ENCODE peak calls at places on chromosomes 4 and X, in seven cellular contexts. H is breast epithelium, Z is A549, O is Peyer's patch, B is lower leg skin, I is ovary, L is uterus. W is an unnamed sample.

GRCh38 chr4:152197211-152197610 is 338.7 kb downstream of the FBXW7 start:
- DNase-seq in H (no peak), Z (no peak), O (no peak), B (no peak), I (no peak), L (no peak), W (no peak)

GRCh38 chr4:57055873-57056272 is 54.3 kb downstream of the IGFBP7 start:
- DNase-seq in H (no peak), Z (no peak), O (no peak), B (no peak), I (no peak), L (no peak), W (no peak)

GRCh38 chrX:20437678-20438077 is 171.0 kb upstream of the RPS6KA3 start:
- DNase-seq in H (no peak), Z (no peak), O (no peak), B (no peak), I (no peak), L (no peak), W (no peak)

GRCh38 chr4:93384897-93385296 is 443.7 kb upstream of the ATOH1 start:
- DNase-seq in H (no peak), Z (no peak), O (no peak), B (no peak), I (no peak), L (no peak), W (no peak)

GRCh38 chr4:121277194-121278105 is 103.4 kb downstream of the QRFPR start:
- DNase-seq in H (no peak), Z (no peak), O (no peak), B (no peak), I (no peak), L (no peak), W (peak)

GRCh38 chr4:11336435-11336834 is 92.3 kb downstream of the HS3ST1 start:
- DNase-seq in H (no peak), Z (no peak), O (no peak), B (no peak), I (no peak), L (no peak), W (no peak)

GRCh38 chrX:14899607-14900006 is 26.4 kb downstream of the MOSPD2 start:
- DNase-seq in H (no peak), Z (peak), O (no peak), B (no peak), I (no peak), L (no peak), W (peak)

GRCh38 chr4:47219586-47219985 is 188.2 kb downstream of the GABRB1 start:
- DNase-seq in H (no peak), Z (no peak), O (no peak), B (no peak), I (no peak), L (no peak), W (no peak)

GRCh38 chrX:150513564-150513963 is 54.9 kb upstream of the MTM1 start:
- DNase-seq in H (no peak), Z (no peak), O (no peak), B (no peak), I (no peak), L (no peak), W (no peak)

GRCh38 chr4:140239311-140239710 is 85.3 kb upstream of the MAML3 start:
- DNase-seq in H (no peak), Z (no peak), O (no peak), B (no peak), I (no peak), L (no peak), W (no peak)

GRCh38 chr4:157674699-157675098 is 454.2 kb downstream of the GRIA2 start:
- DNase-seq in H (no peak), Z (no peak), O (no peak), B (no peak), I (no peak), L (no peak), W (no peak)

GRCh38 chrX:150157291-150157690 is 205.8 kb upstream of the MAMLD1 start:
- DNase-seq in H (no peak), Z (no peak), O (no peak), B (no peak), I (no peak), L (no peak), W (no peak)

GRCh38 chrX:11965436-11965835 is 172.8 kb upstream of the FRMPD4 start:
- DNase-seq in H (no peak), Z (no peak), O (no peak), B (no peak), I (no peak), L (no peak), W (no peak)

GRCh38 chrX:28058906-28059305 is 77.7 kb upstream of the DCAF8L1 start:
- DNase-seq in H (no peak), Z (no peak), O (no peak), B (no peak), I (no peak), L (no peak), W (no peak)

GRCh38 chr4:142817442-142817841 is 28.7 kb downstream of the INPP4B start:
- DNase-seq in H (no peak), Z (no peak), O (no peak), B (no peak), I (no peak), L (no peak), W (peak)

GRCh38 chrX:109629310-109629709 is 4.3 kb upstream of the KCNE5 start:
- DNase-seq in H (no peak), Z (no peak), O (no peak), B (no peak), I (no peak), L (no peak), W (no peak)

GRCh38 chr4:47577779-47578553 is 92.9 kb downstream of the ATP10D start:
- DNase-seq in H (no peak), Z (no peak), O (no peak), B (no peak), I (no peak), L (peak), W (no peak)

GRCh38 chr4:8735236-8736082 is 136.2 kb downstream of the HMX1 start:
- DNase-seq in H (no peak), Z (no peak), O (no peak), B (peak), I (no peak), L (no peak), W (no peak)

GRCh38 chr4:61374612-61374920 is 174.4 kb downstream of the ADGRL3 start:
- DNase-seq in H (no peak), Z (no peak), O (no peak), B (no peak), I (no peak), L (no peak), W (no peak)

GRCh38 chr4:115058533-115058932 is 54.9 kb downstream of the NDST4 start:
- DNase-seq in H (no peak), Z (no peak), O (no peak), B (no peak), I (no peak), L (no peak), W (no peak)

GRCh38 chr4:48604527-48604926 is 114.5 kb downstream of the ZAR1 start:
- DNase-seq in H (no peak), Z (no peak), O (no peak), B (no peak), I (no peak), L (no peak), W (no peak)

GRCh38 chrX:12997898-12998687 is 23.2 kb downstream of the TMSB4X start:
- DNase-seq in H (no peak), Z (no peak), O (no peak), B (no peak), I (no peak), L (no peak), W (no peak)

GRCh38 chr4:25509656-25510055 is 132.6 kb downstream of the ANAPC4 start:
- DNase-seq in H (no peak), Z (no peak), O (no peak), B (no peak), I (no peak), L (no peak), W (no peak)

GRCh38 chr4:6198278-6198677 is 2.1 kb downstream of the JAKMIP1 start:
- DNase-seq in H (no peak), Z (no peak), O (no peak), B (peak), I (no peak), L (no peak), W (no peak)

GRCh38 chr4:98745372-98745771 is 87.0 kb upstream of the TSPAN5 start:
- DNase-seq in H (no peak), Z (no peak), O (no peak), B (no peak), I (no peak), L (no peak), W (no peak)

GRCh38 chr4:31573554-31573953 is 853.4 kb downstream of the PCDH7 start:
- DNase-seq in H (no peak), Z (no peak), O (no peak), B (no peak), I (no peak), L (no peak), W (no peak)

GRCh38 chr4:139625487-139625886 is 40.1 kb upstream of the MGST2 start:
- DNase-seq in H (no peak), Z (no peak), O (no peak), B (no peak), I (no peak), L (no peak), W (no peak)

GRCh38 chr4:163109967-163110366 is 56.7 kb downstream of the NAF1 start:
- DNase-seq in H (no peak), Z (no peak), O (no peak), B (no peak), I (no peak), L (no peak), W (no peak)

GRCh38 chr4:16530688-16531635 is 304.7 kb upstream of the TAPT1 start:
- DNase-seq in H (no peak), Z (no peak), O (no peak), B (no peak), I (no peak), L (no peak), W (no peak)

GRCh38 chr4:25002679-25003078 is 28.1 kb downstream of the LGI2 start:
- DNase-seq in H (no peak), Z (no peak), O (no peak), B (no peak), I (no peak), L (no peak), W (no peak)

GRCh38 chrX:53251307-53251706 is 26.3 kb upstream of the KDM5C start:
- DNase-seq in H (no peak), Z (no peak), O (no peak), B (no peak), I (no peak), L (no peak), W (no peak)

GRCh38 chr4:107734120-107734519 is 14.1 kb upstream of the PAPSS1 start:
- DNase-seq in H (no peak), Z (no peak), O (no peak), B (no peak), I (no peak), L (no peak), W (no peak)

GRCh38 chr4:107736924-107737448 is 17.0 kb upstream of the PAPSS1 start:
- DNase-seq in H (no peak), Z (peak), O (no peak), B (no peak), I (no peak), L (no peak), W (peak)

GRCh38 chrX:40971736-40972135 is 113.5 kb upstream of the USP9X start:
- DNase-seq in H (no peak), Z (no peak), O (no peak), B (no peak), I (no peak), L (no peak), W (no peak)

GRCh38 chr4:95532305-95532704 is 16.5 kb downstream of the UNC5C start:
- DNase-seq in H (no peak), Z (no peak), O (no peak), B (no peak), I (no peak), L (no peak), W (no peak)

GRCh38 chr4:40719008-40719623 is 30.6 kb upstream of the NSUN7 start:
- DNase-seq in H (no peak), Z (peak), O (no peak), B (no peak), I (no peak), L (no peak), W (peak)

GRCh38 chrX:118183606-118184005 is 67.0 kb upstream of the KLHL13 start:
- DNase-seq in H (no peak), Z (no peak), O (no peak), B (no peak), I (no peak), L (no peak), W (no peak)

GRCh38 chr4:173538148-173538902 is 8.3 kb upstream of the HAND2 start:
- DNase-seq in H (no peak), Z (no peak), O (no peak), B (no peak), I (peak), L (no peak), W (no peak)

GRCh38 chr4:40586729-40587128 is 42.9 kb downstream of the RBM47 start:
- DNase-seq in H (no peak), Z (no peak), O (no peak), B (no peak), I (no peak), L (no peak), W (no peak)

GRCh38 chrX:125736008-125736729 is 416.5 kb downstream of the TEX13C start:
- DNase-seq in H (no peak), Z (no peak), O (no peak), B (no peak), I (no peak), L (no peak), W (no peak)
- TF ChIP-seq POLR2A in H (no peak), Z (no peak), O (no peak), B (no peak), I (no peak), L (no peak), W (no peak)

DNA sequence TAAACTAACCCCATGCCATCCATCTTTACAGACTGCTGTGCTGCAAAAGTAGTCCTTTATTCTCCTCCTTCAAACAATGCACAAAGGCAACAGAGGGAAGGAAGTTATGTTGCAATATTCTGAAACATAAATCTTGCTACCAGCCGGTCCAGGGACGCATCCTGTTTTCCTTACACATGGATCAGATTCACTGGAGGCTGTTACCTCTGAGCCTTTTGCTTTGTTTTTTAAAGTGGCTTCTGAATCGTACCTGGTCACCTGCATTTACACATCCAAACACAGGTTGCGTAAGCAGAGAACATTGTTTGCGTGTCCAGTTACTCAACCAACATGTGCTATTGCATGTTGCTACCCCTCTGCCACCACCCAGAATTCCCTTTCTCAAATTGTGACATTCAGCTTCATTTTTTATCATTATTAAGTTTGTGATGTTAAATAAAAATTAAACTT is 8.8 kb downstream of the PPARGC1A start:
- DNase-seq in H (no peak), Z (no peak), O (no peak), B (no peak), I (no peak), L (no peak), W (no peak)
- TF ChIP-seq POLR2A in H (no peak), Z (no peak), O (no peak), B (no peak), I (no peak), L (no peak), W (no peak)

GRCh38 chr4:177308842-177309524 is 691 bp upstream of the NEIL3 start:
- DNase-seq in H (no peak), Z (no peak), O (no peak), B (no peak), I (no peak), L (no peak), W (no peak)

GRCh38 chr4:177313263-177313662 is 3.6 kb downstream of the NEIL3 start:
- DNase-seq in H (no peak), Z (no peak), O (no peak), B (no peak), I (no peak), L (no peak), W (no peak)

GRCh38 chr4:177308125-177308524 is 1.5 kb upstream of the NEIL3 start:
- DNase-seq in H (no peak), Z (no peak), O (no peak), B (no peak), I (no peak), L (no peak), W (no peak)

GRCh38 chr4:177309525-177310371 is at the start of gene NEIL3:
- DNase-seq in H (peak), Z (peak), O (peak), B (peak), I (peak), L (peak), W (peak)
- TF ChIP-seq POLR2A in H (no peak), Z (no peak), O (no peak), B (no peak), I (no peak), L (no peak), W (peak)

DNA sequence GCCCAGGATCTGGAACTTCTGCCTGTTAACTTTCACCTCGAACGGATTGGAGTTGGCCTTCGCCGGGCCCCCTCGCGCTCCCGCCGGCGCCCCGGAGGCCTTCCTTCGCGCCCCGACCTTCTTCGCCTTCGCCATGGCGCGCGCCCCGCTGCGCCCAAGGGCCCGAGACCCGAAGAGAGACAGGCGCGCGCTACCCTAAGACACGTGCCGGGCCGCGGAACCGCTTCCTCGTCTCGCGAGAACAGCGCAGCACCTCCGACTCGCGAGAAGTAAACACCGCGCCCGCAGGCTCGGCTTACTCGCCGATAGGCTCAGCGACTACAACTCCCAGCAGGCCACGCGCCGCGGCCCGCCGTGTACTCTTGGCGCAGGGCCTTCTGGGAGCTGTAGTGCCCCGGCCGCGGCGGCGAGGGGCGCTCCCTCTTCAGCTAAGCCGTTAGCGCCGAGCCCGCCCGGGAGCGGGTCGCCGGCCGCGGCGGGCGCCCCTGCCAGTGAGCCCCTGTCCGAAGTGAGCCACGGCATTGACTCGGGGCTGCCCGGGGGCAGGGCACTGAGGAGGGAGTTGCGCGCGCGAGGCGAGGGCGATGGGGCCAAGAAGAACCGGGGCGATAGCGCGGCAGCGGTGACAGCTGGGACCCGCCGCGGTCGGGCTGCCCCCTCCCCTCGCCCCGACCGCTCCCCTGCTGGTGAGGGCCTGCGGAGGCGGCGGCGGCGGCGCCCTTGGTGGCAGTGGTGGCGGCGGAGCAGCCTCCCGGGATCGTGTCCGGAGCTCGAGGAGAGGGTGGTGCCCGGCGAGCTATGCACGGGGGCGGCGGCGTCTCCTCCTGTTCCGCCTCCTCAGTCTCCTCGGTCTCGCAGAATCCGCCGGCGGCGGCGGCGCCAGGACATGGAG is at the start of the genes GRK4 and NOP14:
- DNase-seq in H (peak), Z (peak), O (peak), B (peak), I (peak), L (peak), W (peak)
- TF ChIP-seq POLR2A in H (no peak), Z (peak), O (peak), B (no peak), I (peak), L (peak), W (peak)

GRCh38 chrX:153794018-153794896 is at the start of the genes IDH3G and SSR4:
- DNase-seq in H (peak), Z (peak), O (peak), B (peak), I (peak), L (peak), W (peak)
- TF ChIP-seq POLR2A in H (no peak), Z (peak), O (peak), B (no peak), I (peak), L (peak), W (peak)